ENCODE peak calls at places on chromosomes 7 and 10, in five cellular contexts. E, Y, V, M and P are unnamed samples.

GRCh38 chr10:80413152-80413996 is 5.0 kb downstream of the PRXL2A start:
- DNase-seq in E (no peak), Y (no peak), V (no peak), M (no peak), P (peak; percentile 78)

GRCh38 chr7:2719007-2719406 is 31.0 kb downstream of the AMZ1 start:
- DNase-seq in E (no peak), Y (peak; percentile 68), V (peak; percentile 69), M (no peak), P (no peak)

GRCh38 chr10:34666008-34666700 is 148.9 kb downstream of the PARD3 start:
- DNase-seq in E (peak; percentile 81), Y (no peak), V (no peak), M (no peak), P (no peak)

GRCh38 chr7:3162286-3162685 is 118.6 kb upstream of the CARD11 start:
- DNase-seq in E (no peak), Y (no peak), V (no peak), M (no peak), P (no peak)

GRCh38 chr10:63801139-63801538 is 279.9 kb downstream of the REEP3 start:
- DNase-seq in E (no peak), Y (no peak), V (no peak), M (no peak), P (no peak)

GRCh38 chr7:53214463-53214862 is 179.0 kb downstream of the POM121L12 start:
- DNase-seq in E (no peak), Y (no peak), V (no peak), M (no peak), P (no peak)

GRCh38 chr7:149741629-149742028 is 31.8 kb downstream of the ZNF467 start:
- DNase-seq in E (no peak), Y (no peak), V (no peak), M (no peak), P (no peak)

GRCh38 chr7:164882-165660 is 27.3 kb upstream of the FAM20C start:
- DNase-seq in E (no peak), Y (no peak), V (no peak), M (peak; percentile 66), P (peak; percentile 42)

GRCh38 chr10:128629111-128630096 is 503.2 kb upstream of the MKI67 start:
- DNase-seq in E (no peak), Y (no peak), V (no peak), M (no peak), P (peak; percentile 78)

GRCh38 chr10:131795761-131796160 is 105.0 kb upstream of the PPP2R2D start:
- DNase-seq in E (no peak), Y (no peak), V (no peak), M (no peak), P (no peak)

GRCh38 chr7:151808296-151809155 is 68.4 kb downstream of the PRKAG2 start:
- DNase-seq in E (no peak), Y (no peak), V (no peak), M (no peak), P (peak; percentile 92)

GRCh38 chr7:26855421-26855820 is 9.0 kb downstream of the SKAP2 start:
- DNase-seq in E (no peak), Y (no peak), V (no peak), M (no peak), P (no peak)

GRCh38 chr7:44378744-44379143 is 53.4 kb upstream of the CAMK2B start:
- DNase-seq in E (peak; percentile 51), Y (no peak), V (no peak), M (no peak), P (peak; percentile 84)

GRCh38 chr7:95904099-95904498 is 131.7 kb downstream of the DYNC1I1 start:
- DNase-seq in E (no peak), Y (no peak), V (no peak), M (no peak), P (no peak)

GRCh38 chr10:992523-993340 is 4.5 kb downstream of the GTPBP4 start:
- DNase-seq in E (no peak), Y (no peak), V (no peak), M (no peak), P (no peak)

GRCh38 chr7:28296571-28297483 is 115.5 kb upstream of the CREB5 start:
- DNase-seq in E (no peak), Y (peak; percentile 67), V (peak; percentile 25), M (no peak), P (no peak)

GRCh38 chr10:34916368-34916767 is 101.3 kb upstream of the PARD3 start:
- DNase-seq in E (peak; percentile 78), Y (no peak), V (peak; percentile 3), M (no peak), P (no peak)

GRCh38 chr7:127677433-127678230 is 25.6 kb downstream of the SND1 start:
- DNase-seq in E (no peak), Y (no peak), V (no peak), M (no peak), P (no peak)

GRCh38 chr7:52741670-52742069 is 293.8 kb upstream of the POM121L12 start:
- DNase-seq in E (no peak), Y (no peak), V (no peak), M (no peak), P (no peak)

GRCh38 chr7:121016976-121017375 is 28.5 kb downstream of the CPED1 start:
- DNase-seq in E (no peak), Y (no peak), V (no peak), M (no peak), P (no peak)

GRCh38 chr7:47497367-47498096 is 84.4 kb downstream of the TNS3 start:
- DNase-seq in E (no peak), Y (no peak), V (no peak), M (no peak), P (no peak)